ENCODE peak calls at places on chromosome 21, in nine cellular contexts. V is mucosa of descending colon, M is HT1080, S is EH, K is Caki2, N is left ventricle myocardium inferior, X is EL, Z is astrocyte of the spinal cord, A is hypothalamus. Q is an unnamed sample.

GRCh38 chr21:45406801-45407628 is 2.0 kb downstream of the COL18A1 start:
- DNase-seq in V (peak; percentile 25), M (no peak), S (peak; percentile 50), K (no peak), N (peak; percentile 14), X (peak; percentile 26), Z (peak; percentile 46), A (no peak), Q (no peak)

GRCh38 chr21:32135401-32136363 is 143.2 kb downstream of the MIS18A start:
- DNase-seq in V (no peak), M (no peak), S (peak; percentile 75), K (no peak), N (no peak), X (peak; percentile 75), Z (peak; percentile 71), A (no peak), Q (peak; percentile 21)

GRCh38 chr21:14116080-14116481 is 94.7 kb downstream of the LIPI start:
- DNase-seq in V (no peak), M (no peak), S (no peak), K (no peak), N (no peak), X (no peak), Z (no peak), A (no peak), Q (no peak)

GRCh38 chr21:46149205-46149901 is 6.0 kb downstream of the FTCD start:
- DNase-seq in V (peak; percentile 14), M (no peak), S (no peak), K (no peak), N (no peak), X (no peak), Z (no peak), A (no peak), Q (no peak)

GRCh38 chr21:26842976-26843911 is 2.0 kb downstream of the ADAMTS1 start:
- DNase-seq in V (peak; percentile 88), M (peak; percentile 86), S (peak; percentile 96), K (peak; percentile 91), N (peak; percentile 95), X (peak; percentile 96), Z (peak; percentile 97), A (peak; percentile 43), Q (peak; percentile 93)

GRCh38 chr21:45309541-45310381 is 22.1 kb upstream of the POFUT2 start:
- DNase-seq in V (peak; percentile 10), M (no peak), S (no peak), K (no peak), N (peak; percentile 29), X (no peak), Z (no peak), A (no peak), Q (no peak)

GRCh38 chr21:27035791-27036190 is 68.9 kb upstream of the ADAMTS5 start:
- DNase-seq in V (no peak), M (no peak), S (no peak), K (no peak), N (no peak), X (no peak), Z (no peak), A (no peak), Q (no peak)

GRCh38 chr21:42154237-42155044 is 64.5 kb upstream of the ABCG1 start:
- DNase-seq in V (no peak), M (no peak), S (no peak), K (no peak), N (no peak), X (no peak), Z (no peak), A (no peak), Q (no peak)

GRCh38 chr21:45344576-45344975 is 56.9 kb upstream of the POFUT2 start:
- DNase-seq in V (no peak), M (no peak), S (no peak), K (no peak), N (no peak), X (no peak), Z (no peak), A (no peak), Q (no peak)

GRCh38 chr21:30434033-30434631 is 4.1 kb downstream of the KRTAP13-4 start:
- DNase-seq in V (no peak), M (peak; percentile 39), S (no peak), K (peak; percentile 26), N (no peak), X (no peak), Z (peak; percentile 1), A (no peak), Q (peak; percentile 35)

GRCh38 chr21:36747815-36748381 is 49.0 kb downstream of the SIM2 start:
- DNase-seq in V (peak; percentile 78), M (no peak), S (peak; percentile 45), K (peak; percentile 52), N (peak; percentile 62), X (peak; percentile 47), Z (no peak), A (no peak), Q (no peak)